ENCODE peak calls at places on chromosomes 2 and 18, in five cellular contexts. One of them, this sample, is unnamed. For H3K4me1, the result is how much of the 10 kb centered on the place peaks cover.

GRCh38 chr2:209773377-209773776 is 1.7 kb downstream of the UNC80 start:
- DNase-seq in GM12878: no peak
- DNase-seq in gastrocnemius medialis: no peak
- DNase-seq in prostate gland: no peak
- DNase-seq in adrenal gland: no peak
- DNase-seq in this sample: no peak

GRCh38 chr2:219687882-219688559 is 60.6 kb downstream of the SLC4A3 start:
- DNase-seq in GM12878: no peak
- DNase-seq in gastrocnemius medialis: no peak
- DNase-seq in prostate gland: no peak
- DNase-seq in adrenal gland: no peak
- DNase-seq in this sample: no peak

GRCh38 chr2:214810670-214811069 is 1.2 kb upstream of the BARD1 start:
- DNase-seq in GM12878: no peak
- DNase-seq in gastrocnemius medialis: no peak
- DNase-seq in prostate gland: peak
- DNase-seq in adrenal gland: no peak
- DNase-seq in this sample: no peak

GRCh38 chr2:64327510-64328414 is 126.2 kb upstream of the LGALSL start:
- DNase-seq in GM12878: peak
- DNase-seq in gastrocnemius medialis: no peak
- DNase-seq in prostate gland: peak
- DNase-seq in adrenal gland: peak
- DNase-seq in this sample: no peak

GRCh38 chr2:218291934-218292699 is at the start of gene TMBIM1:
- DNase-seq in GM12878: no peak
- DNase-seq in gastrocnemius medialis: peak
- DNase-seq in prostate gland: no peak
- DNase-seq in adrenal gland: peak
- DNase-seq in this sample: peak

GRCh38 chr2:54455584-54456525 is at the start of gene SPTBN1:
- DNase-seq in GM12878: no peak
- DNase-seq in gastrocnemius medialis: peak
- DNase-seq in prostate gland: peak
- DNase-seq in adrenal gland: peak
- DNase-seq in this sample: peak

GRCh38 chr2:25230128-25230527 is 61.7 kb upstream of the POMC start:
- DNase-seq in GM12878: no peak
- DNase-seq in gastrocnemius medialis: no peak
- DNase-seq in prostate gland: no peak
- DNase-seq in adrenal gland: no peak
- DNase-seq in this sample: peak

GRCh38 chr2:75310915-75311314 is 111.6 kb upstream of the TACR1 start:
- DNase-seq in GM12878: no peak
- DNase-seq in gastrocnemius medialis: no peak
- DNase-seq in prostate gland: no peak
- DNase-seq in adrenal gland: no peak
- DNase-seq in this sample: no peak

GRCh38 chr2:234032301-234032856 is 18.1 kb upstream of the SPP2 start:
- DNase-seq in GM12878: no peak
- DNase-seq in gastrocnemius medialis: no peak
- DNase-seq in prostate gland: no peak
- DNase-seq in adrenal gland: no peak
- DNase-seq in this sample: no peak

GRCh38 chr18:36420826-36421225 is 123.3 kb downstream of the FHOD3 start:
- DNase-seq in GM12878: no peak
- DNase-seq in gastrocnemius medialis: no peak
- DNase-seq in prostate gland: no peak
- DNase-seq in adrenal gland: no peak
- DNase-seq in this sample: no peak

GRCh38 chr2:11750422-11750821 is 4.0 kb downstream of the LPIN1 start:
- DNase-seq in GM12878: peak
- DNase-seq in gastrocnemius medialis: no peak
- DNase-seq in prostate gland: no peak
- DNase-seq in adrenal gland: no peak
- DNase-seq in this sample: no peak
- H3K4me1 ChIP-seq in GM12878: half or more
- H3K4me1 ChIP-seq in gastrocnemius medialis: half or more
- H3K4me1 ChIP-seq in prostate gland: under half
- H3K4me1 ChIP-seq in adrenal gland: under half
- H3K4me1 ChIP-seq in this sample: half or more

GRCh38 chr2:27297195-27297594 is 11.1 kb downstream of the UCN start:
- DNase-seq in GM12878: no peak
- DNase-seq in gastrocnemius medialis: no peak
- DNase-seq in prostate gland: no peak
- DNase-seq in adrenal gland: no peak
- DNase-seq in this sample: no peak
- TF ChIP-seq POLR2A in GM12878: no peak
- TF ChIP-seq POLR2A in gastrocnemius medialis: no peak
- TF ChIP-seq POLR2A in prostate gland: no peak
- TF ChIP-seq POLR2A in adrenal gland: no peak
- TF ChIP-seq POLR2A in this sample: no peak

GRCh38 chr2:109322111-109322510 is 193.1 kb downstream of the SH3RF3 start:
- DNase-seq in GM12878: no peak
- DNase-seq in gastrocnemius medialis: peak
- DNase-seq in prostate gland: peak
- DNase-seq in adrenal gland: peak
- DNase-seq in this sample: peak

GRCh38 chr2:109326306-109326705 is 197.3 kb downstream of the SH3RF3 start:
- DNase-seq in GM12878: no peak
- DNase-seq in gastrocnemius medialis: no peak
- DNase-seq in prostate gland: no peak
- DNase-seq in adrenal gland: no peak
- DNase-seq in this sample: no peak

GRCh38 chr2:109324859-109325258 is 195.9 kb downstream of the SH3RF3 start:
- DNase-seq in GM12878: no peak
- DNase-seq in gastrocnemius medialis: peak
- DNase-seq in prostate gland: peak
- DNase-seq in adrenal gland: peak
- DNase-seq in this sample: no peak

GRCh38 chr2:109322646-109323045 is 193.6 kb downstream of the SH3RF3 start:
- DNase-seq in GM12878: no peak
- DNase-seq in gastrocnemius medialis: no peak
- DNase-seq in prostate gland: no peak
- DNase-seq in adrenal gland: no peak
- DNase-seq in this sample: no peak

DNA sequence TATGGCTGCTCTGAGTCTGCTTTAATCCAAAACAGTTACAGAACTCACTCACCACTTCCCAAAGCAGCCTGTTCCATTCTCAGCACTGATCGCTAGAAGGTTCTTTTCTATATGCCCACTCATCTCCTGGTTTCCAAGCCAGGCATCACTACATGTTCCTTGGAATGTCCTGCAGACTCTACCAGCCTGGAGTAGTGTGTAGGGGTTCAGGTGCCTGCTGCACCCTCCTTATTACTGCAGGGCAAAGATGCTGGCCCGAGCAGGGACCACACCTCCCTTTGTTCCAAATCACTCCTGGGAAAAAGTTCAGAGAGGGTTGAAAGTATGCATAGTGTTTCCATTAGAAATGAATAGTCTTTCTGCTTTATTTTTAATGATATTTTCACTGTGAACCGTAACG is 196.6 kb downstream of the SH3RF3 start:
- DNase-seq in GM12878: no peak
- DNase-seq in gastrocnemius medialis: no peak
- DNase-seq in prostate gland: no peak
- DNase-seq in adrenal gland: no peak
- DNase-seq in this sample: no peak
- H3K4me1 ChIP-seq in GM12878: under half
- H3K4me1 ChIP-seq in gastrocnemius medialis: half or more
- H3K4me1 ChIP-seq in prostate gland: under half
- H3K4me1 ChIP-seq in adrenal gland: under half
- H3K4me1 ChIP-seq in this sample: under half

DNA sequence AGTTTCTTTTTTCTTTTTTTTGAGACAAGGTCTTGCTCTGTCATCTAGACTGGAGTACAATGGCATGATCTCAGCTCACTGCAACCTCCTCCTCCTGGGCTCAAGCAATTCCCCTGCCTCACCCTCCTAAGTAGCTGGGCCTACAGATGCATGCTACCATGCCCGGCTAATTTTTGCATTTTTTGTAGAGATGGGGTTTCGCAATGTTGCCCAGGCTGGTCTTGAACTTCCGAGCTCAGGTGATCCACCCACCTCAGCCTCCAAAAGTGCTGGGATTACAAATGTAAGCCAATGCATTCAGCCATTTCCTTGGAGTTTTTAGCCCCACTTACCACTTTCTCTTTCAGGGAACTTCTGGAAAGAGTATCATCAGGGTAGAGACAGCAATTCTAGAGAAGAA is 153.3 kb upstream of the THSD7B start:
- DNase-seq in GM12878: no peak
- DNase-seq in gastrocnemius medialis: no peak
- DNase-seq in prostate gland: no peak
- DNase-seq in adrenal gland: no peak
- DNase-seq in this sample: no peak
- TF ChIP-seq POLR2A in GM12878: no peak
- TF ChIP-seq POLR2A in gastrocnemius medialis: no peak
- TF ChIP-seq POLR2A in prostate gland: no peak
- TF ChIP-seq POLR2A in adrenal gland: no peak
- TF ChIP-seq POLR2A in this sample: no peak

GRCh38 chr2:130827502-130828251 is 9.0 kb upstream of the ARHGEF4 start:
- DNase-seq in GM12878: no peak
- DNase-seq in gastrocnemius medialis: no peak
- DNase-seq in prostate gland: no peak
- DNase-seq in adrenal gland: no peak
- DNase-seq in this sample: no peak
- H3K4me1 ChIP-seq in GM12878: under half
- H3K4me1 ChIP-seq in gastrocnemius medialis: under half
- H3K4me1 ChIP-seq in prostate gland: under half
- H3K4me1 ChIP-seq in adrenal gland: under half
- H3K4me1 ChIP-seq in this sample: under half

GRCh38 chr18:12015697-12016062 is 34.4 kb downstream of the IMPA2 start:
- DNase-seq in GM12878: no peak
- DNase-seq in gastrocnemius medialis: peak
- DNase-seq in prostate gland: peak
- DNase-seq in adrenal gland: no peak
- DNase-seq in this sample: peak
- TF ChIP-seq POLR2A in GM12878: no peak
- TF ChIP-seq POLR2A in gastrocnemius medialis: no peak
- TF ChIP-seq POLR2A in prostate gland: no peak
- TF ChIP-seq POLR2A in adrenal gland: no peak
- TF ChIP-seq POLR2A in this sample: no peak

DNA sequence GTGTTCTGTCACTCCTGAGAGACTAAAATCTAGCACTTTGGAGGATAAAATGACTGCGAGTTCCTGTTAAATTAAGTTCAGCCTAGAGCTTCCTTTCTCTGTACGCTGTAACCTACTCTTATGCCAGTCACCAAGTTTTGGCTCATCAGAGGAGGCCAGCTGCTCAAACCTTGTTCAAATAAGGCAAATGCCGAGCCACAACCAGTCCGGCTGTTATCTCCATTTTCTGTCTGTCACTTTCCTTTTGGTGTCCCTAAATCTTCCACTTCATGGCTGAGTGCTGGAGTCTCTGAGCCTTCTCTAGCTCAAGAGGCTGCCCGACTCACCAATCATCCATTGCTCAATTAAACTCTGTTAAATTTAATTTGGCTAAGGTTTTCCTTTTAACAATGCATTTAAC is 33.5 kb upstream of the PXDN start:
- DNase-seq in GM12878: no peak
- DNase-seq in gastrocnemius medialis: no peak
- DNase-seq in prostate gland: no peak
- DNase-seq in adrenal gland: no peak
- DNase-seq in this sample: peak
- H3K4me1 ChIP-seq in GM12878: under half
- H3K4me1 ChIP-seq in gastrocnemius medialis: under half
- H3K4me1 ChIP-seq in prostate gland: under half
- H3K4me1 ChIP-seq in adrenal gland: under half
- H3K4me1 ChIP-seq in this sample: under half

DNA sequence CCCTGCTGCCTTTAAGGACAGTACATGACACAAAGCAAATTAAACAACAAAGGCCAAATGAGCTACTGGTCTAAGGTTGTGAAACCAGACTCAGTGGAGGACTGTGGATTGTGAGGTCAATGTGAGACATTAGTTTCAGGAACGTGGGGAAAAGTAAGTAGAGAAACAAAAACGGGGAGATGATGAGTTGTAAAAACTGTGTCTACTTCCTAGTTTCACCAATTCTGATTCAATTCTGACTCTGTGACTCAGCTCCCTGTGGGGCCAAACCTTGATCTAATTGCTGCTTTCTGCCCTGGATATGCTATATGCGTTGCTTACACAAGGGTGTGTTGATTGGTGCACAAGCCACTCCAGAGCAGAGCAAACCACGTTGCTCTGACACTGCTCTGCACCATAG is 1640.0 kb upstream of the CELF4 start:
- DNase-seq in GM12878: no peak
- DNase-seq in gastrocnemius medialis: no peak
- DNase-seq in prostate gland: no peak
- DNase-seq in adrenal gland: no peak
- DNase-seq in this sample: no peak
- TF ChIP-seq POLR2A in GM12878: no peak
- TF ChIP-seq POLR2A in gastrocnemius medialis: no peak
- TF ChIP-seq POLR2A in prostate gland: no peak
- TF ChIP-seq POLR2A in adrenal gland: no peak
- TF ChIP-seq POLR2A in this sample: no peak

DNA sequence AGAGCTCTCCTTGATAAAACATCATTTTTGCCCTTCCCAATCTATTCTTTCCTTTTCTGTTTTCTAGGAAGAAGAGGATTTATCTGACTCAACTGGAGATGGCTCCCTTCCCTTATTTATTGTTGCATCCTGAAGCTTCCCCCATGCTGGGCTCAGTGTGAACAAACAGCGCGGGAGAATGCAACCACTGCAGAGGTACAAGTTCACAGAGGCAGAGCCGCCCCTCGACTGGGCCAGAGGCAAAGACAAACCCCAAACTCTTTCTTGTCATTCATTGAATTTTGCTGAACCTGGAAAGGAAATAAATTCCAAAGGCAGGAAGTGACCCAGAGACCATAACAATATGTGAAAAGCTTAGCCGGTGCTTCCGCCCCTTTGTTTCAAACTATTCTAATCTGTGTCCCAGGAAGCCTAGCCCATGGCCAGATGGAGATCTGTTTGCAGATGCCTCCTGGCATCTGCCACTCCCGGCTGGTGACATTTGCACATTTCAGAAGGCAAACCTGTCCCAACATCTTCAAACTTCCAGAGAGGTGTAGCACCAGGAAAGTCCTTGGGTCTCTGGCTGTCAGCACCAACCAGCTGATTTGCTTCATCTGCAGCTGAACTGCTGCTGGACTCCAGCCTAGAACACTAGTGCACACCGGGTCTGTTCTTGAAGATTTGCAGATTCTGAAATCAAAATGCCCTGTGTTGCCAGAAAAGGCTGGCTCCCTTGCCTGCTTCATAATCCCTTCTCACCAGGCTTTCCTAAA is 79.4 kb upstream of the MAP4K3 start:
- DNase-seq in GM12878: no peak
- DNase-seq in gastrocnemius medialis: peak
- DNase-seq in prostate gland: peak
- DNase-seq in adrenal gland: peak
- DNase-seq in this sample: peak
- H3K4me1 ChIP-seq in GM12878: under half
- H3K4me1 ChIP-seq in gastrocnemius medialis: half or more
- H3K4me1 ChIP-seq in prostate gland: under half
- H3K4me1 ChIP-seq in adrenal gland: under half
- H3K4me1 ChIP-seq in this sample: half or more